ENCODE peak calls at places on chromosomes 12 and 14, in six cellular contexts. One of them, this sample, is unnamed.

GRCh38 chr12:77179515-77179914 is 114.1 kb upstream of the E2F7 start:
- DNase-seq in HCT116: no peak
- DNase-seq in CD8-positive, alpha-beta T cell: no peak
- DNase-seq in SJSA1: no peak
- DNase-seq in IMR-90: no peak
- DNase-seq in BJ: no peak
- DNase-seq in this sample: no peak

GRCh38 chr14:90177537-90178189 is 78.7 kb upstream of the PSMC1 start:
- DNase-seq in HCT116: no peak
- DNase-seq in CD8-positive, alpha-beta T cell: no peak
- DNase-seq in SJSA1: no peak
- DNase-seq in IMR-90: peak; percentile 28
- DNase-seq in BJ: no peak
- DNase-seq in this sample: no peak

GRCh38 chr12:47556631-47557030 is 149.2 kb downstream of the RPAP3 start:
- DNase-seq in HCT116: no peak
- DNase-seq in CD8-positive, alpha-beta T cell: no peak
- DNase-seq in SJSA1: no peak
- DNase-seq in IMR-90: no peak
- DNase-seq in BJ: no peak
- DNase-seq in this sample: no peak

GRCh38 chr14:101830271-101830670 is 68.8 kb downstream of the PPP2R5C start:
- DNase-seq in HCT116: no peak
- DNase-seq in CD8-positive, alpha-beta T cell: no peak
- DNase-seq in SJSA1: no peak
- DNase-seq in IMR-90: no peak
- DNase-seq in BJ: no peak
- DNase-seq in this sample: no peak

GRCh38 chr14:75339059-75339458 is 60.4 kb downstream of the FOS start:
- DNase-seq in HCT116: no peak
- DNase-seq in CD8-positive, alpha-beta T cell: no peak
- DNase-seq in SJSA1: no peak
- DNase-seq in IMR-90: peak; percentile 13
- DNase-seq in BJ: peak; percentile 71
- DNase-seq in this sample: no peak

GRCh38 chr12:80400591-80400991 is 43.4 kb upstream of the PTPRQ start:
- DNase-seq in HCT116: no peak
- DNase-seq in CD8-positive, alpha-beta T cell: no peak
- DNase-seq in SJSA1: peak; percentile 22
- DNase-seq in IMR-90: no peak
- DNase-seq in BJ: no peak
- DNase-seq in this sample: no peak

GRCh38 chr12:124651508-124652273 is 84.3 kb upstream of the NCOR2 start:
- DNase-seq in HCT116: no peak
- DNase-seq in CD8-positive, alpha-beta T cell: no peak
- DNase-seq in SJSA1: no peak
- DNase-seq in IMR-90: no peak
- DNase-seq in BJ: no peak
- DNase-seq in this sample: no peak

GRCh38 chr12:52296572-52297215 is 5.4 kb upstream of the KRT81 start:
- DNase-seq in HCT116: no peak
- DNase-seq in CD8-positive, alpha-beta T cell: no peak
- DNase-seq in SJSA1: no peak
- DNase-seq in IMR-90: no peak
- DNase-seq in BJ: no peak
- DNase-seq in this sample: no peak

GRCh38 chr12:11014234-11014633 is 8.2 kb downstream of the TAS2R19 start:
- DNase-seq in HCT116: no peak
- DNase-seq in CD8-positive, alpha-beta T cell: no peak
- DNase-seq in SJSA1: no peak
- DNase-seq in IMR-90: peak; percentile 64
- DNase-seq in BJ: peak; percentile 4
- DNase-seq in this sample: no peak

GRCh38 chr12:69540606-69541386 is 44.5 kb upstream of the CCT2 start:
- DNase-seq in HCT116: no peak
- DNase-seq in CD8-positive, alpha-beta T cell: no peak
- DNase-seq in SJSA1: peak; percentile 53
- DNase-seq in IMR-90: peak; percentile 84
- DNase-seq in BJ: peak; percentile 93
- DNase-seq in this sample: no peak

GRCh38 chr14:103973354-103973753 is 31.0 kb upstream of the RD3L start:
- DNase-seq in HCT116: no peak
- DNase-seq in CD8-positive, alpha-beta T cell: no peak
- DNase-seq in SJSA1: peak; percentile 74
- DNase-seq in IMR-90: no peak
- DNase-seq in BJ: no peak
- DNase-seq in this sample: no peak

GRCh38 chr14:95527392-95528002 is 7.4 kb upstream of the GLRX5 start:
- DNase-seq in HCT116: no peak
- DNase-seq in CD8-positive, alpha-beta T cell: peak; percentile 42
- DNase-seq in SJSA1: peak; percentile 47
- DNase-seq in IMR-90: peak; percentile 84
- DNase-seq in BJ: peak; percentile 59
- DNase-seq in this sample: peak; percentile 43

GRCh38 chr14:67541448-67542387 is 8.6 kb downstream of the PLEKHH1 start:
- DNase-seq in HCT116: no peak
- DNase-seq in CD8-positive, alpha-beta T cell: no peak
- DNase-seq in SJSA1: no peak
- DNase-seq in IMR-90: no peak
- DNase-seq in BJ: no peak
- DNase-seq in this sample: no peak

GRCh38 chr14:66662374-66662773 is 154.4 kb downstream of the GPHN start:
- DNase-seq in HCT116: no peak
- DNase-seq in CD8-positive, alpha-beta T cell: no peak
- DNase-seq in SJSA1: no peak
- DNase-seq in IMR-90: no peak
- DNase-seq in BJ: no peak
- DNase-seq in this sample: no peak

GRCh38 chr14:43894534-43894933 is 612.5 kb downstream of the FSCB start:
- DNase-seq in HCT116: peak; percentile 7
- DNase-seq in CD8-positive, alpha-beta T cell: no peak
- DNase-seq in SJSA1: no peak
- DNase-seq in IMR-90: peak; percentile 0
- DNase-seq in BJ: no peak
- DNase-seq in this sample: no peak

GRCh38 chr14:69268223-69268622 is 8.3 kb downstream of the GALNT16 start:
- DNase-seq in HCT116: no peak
- DNase-seq in CD8-positive, alpha-beta T cell: no peak
- DNase-seq in SJSA1: no peak
- DNase-seq in IMR-90: peak; percentile 75
- DNase-seq in BJ: no peak
- DNase-seq in this sample: no peak

GRCh38 chr14:56170877-56171422 is 52.7 kb downstream of the PELI2 start:
- DNase-seq in HCT116: no peak
- DNase-seq in CD8-positive, alpha-beta T cell: no peak
- DNase-seq in SJSA1: no peak
- DNase-seq in IMR-90: no peak
- DNase-seq in BJ: no peak
- DNase-seq in this sample: no peak

GRCh38 chr12:27343255-27344000 is 10.8 kb downstream of the BMAL2 start:
- DNase-seq in HCT116: no peak
- DNase-seq in CD8-positive, alpha-beta T cell: no peak
- DNase-seq in SJSA1: peak; percentile 90
- DNase-seq in IMR-90: peak; percentile 97
- DNase-seq in BJ: peak; percentile 65
- DNase-seq in this sample: no peak

GRCh38 chr14:24072436-24072835 is 1.1 kb downstream of the CPNE6 start:
- DNase-seq in HCT116: no peak
- DNase-seq in CD8-positive, alpha-beta T cell: peak; percentile 7
- DNase-seq in SJSA1: no peak
- DNase-seq in IMR-90: no peak
- DNase-seq in BJ: no peak
- DNase-seq in this sample: no peak

GRCh38 chr12:69105101-69105613 is 134.2 kb upstream of the CPSF6 start:
- DNase-seq in HCT116: no peak
- DNase-seq in CD8-positive, alpha-beta T cell: no peak
- DNase-seq in SJSA1: no peak
- DNase-seq in IMR-90: no peak
- DNase-seq in BJ: no peak
- DNase-seq in this sample: no peak

GRCh38 chr14:75979071-75979571 is 2.7 kb downstream of the TGFB3 start:
- DNase-seq in HCT116: no peak
- DNase-seq in CD8-positive, alpha-beta T cell: no peak
- DNase-seq in SJSA1: no peak
- DNase-seq in IMR-90: peak; percentile 38
- DNase-seq in BJ: no peak
- DNase-seq in this sample: no peak

GRCh38 chr14:52067873-52068740 is 752 bp downstream of the NID2 start:
- DNase-seq in HCT116: no peak
- DNase-seq in CD8-positive, alpha-beta T cell: no peak
- DNase-seq in SJSA1: peak; percentile 64
- DNase-seq in IMR-90: peak; percentile 51
- DNase-seq in BJ: no peak
- DNase-seq in this sample: no peak

GRCh38 chr12:15688202-15688736 is 100.9 kb downstream of the EPS8 start:
- DNase-seq in HCT116: peak; percentile 93
- DNase-seq in CD8-positive, alpha-beta T cell: no peak
- DNase-seq in SJSA1: no peak
- DNase-seq in IMR-90: no peak
- DNase-seq in BJ: no peak
- DNase-seq in this sample: no peak

GRCh38 chr14:85197976-85198375 is 332.0 kb upstream of the FLRT2 start:
- DNase-seq in HCT116: no peak
- DNase-seq in CD8-positive, alpha-beta T cell: no peak
- DNase-seq in SJSA1: no peak
- DNase-seq in IMR-90: no peak
- DNase-seq in BJ: no peak
- DNase-seq in this sample: no peak

GRCh38 chr12:24603371-24603770 is 345.5 kb downstream of the BCAT1 start:
- DNase-seq in HCT116: no peak
- DNase-seq in CD8-positive, alpha-beta T cell: no peak
- DNase-seq in SJSA1: no peak
- DNase-seq in IMR-90: no peak
- DNase-seq in BJ: no peak
- DNase-seq in this sample: no peak

DNA sequence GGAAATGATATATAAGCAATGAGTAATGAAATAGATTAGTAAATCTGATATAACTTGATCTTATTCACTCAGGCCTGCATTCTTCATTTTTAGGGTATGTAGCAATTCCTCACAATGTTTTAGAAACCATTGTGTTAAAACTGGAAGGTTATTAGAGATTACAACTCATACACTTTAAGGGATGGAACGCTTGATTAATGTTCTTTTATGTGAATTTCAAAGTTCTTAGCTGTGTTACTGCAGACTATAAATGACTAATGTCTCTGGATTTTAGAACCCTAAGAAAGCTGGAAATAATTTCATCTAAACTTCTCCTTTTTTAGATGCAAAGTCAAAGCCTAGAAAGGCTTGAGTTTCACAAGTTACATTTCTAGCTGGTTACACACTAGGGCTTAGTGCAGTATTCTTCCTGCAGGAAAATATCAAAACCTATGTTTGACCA is 148.2 kb upstream of the CLEC14A start:
- DNase-seq in HCT116: no peak
- DNase-seq in CD8-positive, alpha-beta T cell: no peak
- DNase-seq in SJSA1: no peak
- DNase-seq in IMR-90: peak; percentile 90
- DNase-seq in BJ: peak; percentile 86
- DNase-seq in this sample: no peak
- H3K27me3 ChIP-seq in HCT116: no peaks in the 10 kb centered on the region
- H3K27me3 ChIP-seq in CD8-positive, alpha-beta T cell: no peaks in the 10 kb centered on the region
- H3K27me3 ChIP-seq in SJSA1: no peaks in the 10 kb centered on the region
- H3K27me3 ChIP-seq in IMR-90: no peaks in the 10 kb centered on the region
- H3K27me3 ChIP-seq in BJ: no peaks in the 10 kb centered on the region
- H3K27me3 ChIP-seq in this sample: no peaks in the 10 kb centered on the region

DNA sequence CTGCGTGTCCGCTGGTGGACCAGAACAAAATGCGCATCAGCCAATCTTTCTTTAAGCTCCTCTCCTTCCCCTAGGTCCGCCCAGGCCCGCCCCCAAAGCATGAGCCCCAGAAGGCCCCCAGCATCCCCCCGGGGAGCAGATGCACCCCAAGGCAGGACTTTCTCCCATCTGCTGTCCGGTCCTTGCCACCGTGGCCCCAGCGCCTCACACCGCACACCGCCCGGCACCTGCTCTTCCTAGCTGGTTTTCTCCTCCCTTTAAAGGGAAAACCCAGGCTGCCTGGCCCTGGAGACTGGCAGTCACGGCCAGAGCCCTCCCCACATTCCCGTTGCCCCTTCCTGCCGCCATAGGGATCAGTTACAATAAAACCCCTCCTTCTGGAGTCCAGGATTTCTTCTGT is 30.2 kb downstream of the RIMBP2 start:
- DNase-seq in HCT116: no peak
- DNase-seq in CD8-positive, alpha-beta T cell: no peak
- DNase-seq in SJSA1: no peak
- DNase-seq in IMR-90: no peak
- DNase-seq in BJ: no peak
- DNase-seq in this sample: no peak
- H3K27me3 ChIP-seq in HCT116: peaks cover 43% of the 10 kb centered on the region
- H3K27me3 ChIP-seq in CD8-positive, alpha-beta T cell: no peaks in the 10 kb centered on the region
- H3K27me3 ChIP-seq in SJSA1: no peaks in the 10 kb centered on the region
- H3K27me3 ChIP-seq in IMR-90: no peaks in the 10 kb centered on the region
- H3K27me3 ChIP-seq in BJ: no peaks in the 10 kb centered on the region
- H3K27me3 ChIP-seq in this sample: no peaks in the 10 kb centered on the region

DNA sequence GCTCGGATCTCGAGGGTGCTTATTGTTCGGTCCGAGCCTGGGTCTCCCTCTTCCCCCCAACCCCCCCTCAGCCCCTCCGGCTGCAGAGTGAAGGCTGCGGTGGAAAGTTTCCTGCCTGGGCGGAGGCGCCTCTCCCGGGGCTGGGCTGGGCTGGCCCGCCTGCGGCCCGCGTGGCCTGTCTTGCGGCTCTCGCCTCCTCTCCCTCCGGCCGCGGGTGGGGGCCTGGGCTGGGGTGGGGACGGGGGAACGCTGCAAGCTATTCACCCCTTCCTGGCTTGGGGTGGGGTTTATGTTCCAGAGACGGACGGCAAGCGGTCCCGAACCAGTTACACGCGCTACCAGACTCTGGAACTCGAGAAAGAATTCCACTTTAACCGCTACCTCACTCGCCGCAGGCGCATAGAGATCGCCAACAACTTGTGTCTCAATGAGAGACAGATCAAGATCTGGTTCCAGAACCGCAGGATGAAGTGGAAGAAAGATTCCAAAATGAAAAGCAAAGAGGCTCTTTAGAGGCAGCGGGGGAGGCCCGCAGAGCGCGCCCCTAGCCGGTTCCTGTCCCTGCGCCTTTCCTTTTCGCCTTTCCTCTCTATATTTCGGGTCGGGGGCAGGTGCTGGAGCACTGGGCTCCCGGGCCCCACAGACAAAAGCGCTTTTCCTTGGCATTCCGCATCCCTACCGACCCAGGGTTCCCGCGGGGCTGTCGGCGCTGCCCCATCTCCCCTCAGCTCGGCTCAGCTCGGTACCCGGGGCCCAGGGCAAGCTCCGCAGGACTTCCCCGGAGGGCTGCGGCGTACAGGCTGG is 1.3 kb downstream of the HOXC5 start:
- DNase-seq in HCT116: no peak
- DNase-seq in CD8-positive, alpha-beta T cell: no peak
- DNase-seq in SJSA1: no peak
- DNase-seq in IMR-90: no peak
- DNase-seq in BJ: no peak
- DNase-seq in this sample: no peak
- H3K27me3 ChIP-seq in HCT116: no peaks in the 10 kb centered on the region
- H3K27me3 ChIP-seq in CD8-positive, alpha-beta T cell: peaks cover 50% of the 10 kb centered on the region
- H3K27me3 ChIP-seq in SJSA1: no peaks in the 10 kb centered on the region
- H3K27me3 ChIP-seq in IMR-90: peaks cover 78% of the 10 kb centered on the region
- H3K27me3 ChIP-seq in BJ: peaks cover 6% of the 10 kb centered on the region
- H3K27me3 ChIP-seq in this sample: peaks cover 64% of the 10 kb centered on the region

GRCh38 chr12:53696655-53697321 is 20.9 kb upstream of the ATP5MC2 start:
- DNase-seq in HCT116: no peak
- DNase-seq in CD8-positive, alpha-beta T cell: no peak
- DNase-seq in SJSA1: no peak
- DNase-seq in IMR-90: no peak
- DNase-seq in BJ: no peak
- DNase-seq in this sample: no peak
- H3K27me3 ChIP-seq in HCT116: peaks cover 8% of the 10 kb centered on the region
- H3K27me3 ChIP-seq in CD8-positive, alpha-beta T cell: peaks cover 38% of the 10 kb centered on the region
- H3K27me3 ChIP-seq in SJSA1: peaks cover 52% of the 10 kb centered on the region
- H3K27me3 ChIP-seq in IMR-90: peaks cover 57% of the 10 kb centered on the region
- H3K27me3 ChIP-seq in BJ: peaks cover 30% of the 10 kb centered on the region
- H3K27me3 ChIP-seq in this sample: peaks cover 45% of the 10 kb centered on the region

This sample was measured in CD4-positive, alpha-beta memory T cell.